ENCODE peak calls at places on chromosomes 1 and 21, in ten cellular contexts. R is fibroblast of lung, B is glutamatergic neuron, F is T-helper 2 cell, S is posterior vena cava, X is M059J, T is MM.1S, G is epithelial cell of esophagus, P is progenitor cell of endocrine pancreas, L is endothelial cell. Q is an unnamed sample.

GRCh38 chr1:15051898-15052528 is 101.5 kb upstream of the TMEM51 start:
- DNase-seq in R (no peak), B (no peak), F (no peak), S (no peak), X (no peak), T (no peak), G (peak; percentile 27), P (no peak), L (no peak), Q (no peak)

GRCh38 chr21:37412603-37413360 is 46.2 kb downstream of the DYRK1A start:
- DNase-seq in R (peak; percentile 58), B (no peak), F (no peak), S (no peak), X (no peak), T (no peak), G (no peak), P (no peak), L (no peak), Q (no peak)

GRCh38 chr1:241531195-241532172 is 694 bp upstream of the KMO start:
- DNase-seq in R (peak; percentile 88), B (no peak), F (no peak), S (no peak), X (peak; percentile 81), T (peak; percentile 90), G (peak; percentile 83), P (no peak), L (no peak), Q (no peak)

GRCh38 chr1:169103002-169103401 is 3.5 kb upstream of the ATP1B1 start:
- DNase-seq in R (no peak), B (no peak), F (no peak), S (no peak), X (no peak), T (no peak), G (no peak), P (no peak), L (no peak), Q (no peak)

GRCh38 chr21:29704719-29705118 is 235.1 kb downstream of the GRIK1 start:
- DNase-seq in R (peak; percentile 32), B (no peak), F (no peak), S (no peak), X (no peak), T (no peak), G (no peak), P (no peak), L (no peak), Q (no peak)

GRCh38 chr1:179366093-179366800 is 476 bp downstream of the AXDND1 start:
- DNase-seq in R (no peak), B (no peak), F (no peak), S (no peak), X (peak; percentile 22), T (peak; percentile 33), G (peak; percentile 14), P (no peak), L (no peak), Q (no peak)

GRCh38 chr1:169113613-169114119 is 7.2 kb downstream of the ATP1B1 start:
- DNase-seq in R (peak; percentile 73), B (no peak), F (no peak), S (no peak), X (peak; percentile 99), T (no peak), G (peak; percentile 93), P (no peak), L (no peak), Q (no peak)

GRCh38 chr1:28246427-28246832 is 10.5 kb downstream of the ATP5IF1 start:
- DNase-seq in R (no peak), B (no peak), F (no peak), S (no peak), X (peak; percentile 31), T (peak; percentile 76), G (peak; percentile 92), P (no peak), L (no peak), Q (no peak)

GRCh38 chr1:43427524-43427923 is 26.2 kb downstream of the HYI start:
- DNase-seq in R (no peak), B (no peak), F (no peak), S (peak; percentile 73), X (no peak), T (no peak), G (no peak), P (no peak), L (no peak), Q (no peak)

GRCh38 chr1:220274122-220274855 is 2.0 kb upstream of the RAB3GAP2 start:
- DNase-seq in R (peak; percentile 65), B (no peak), F (no peak), S (no peak), X (no peak), T (no peak), G (peak; percentile 30), P (no peak), L (no peak), Q (no peak)

GRCh38 chr1:58908539-58909161 is 124.8 kb upstream of the JUN start:
- DNase-seq in R (no peak), B (no peak), F (no peak), S (no peak), X (peak; percentile 44), T (no peak), G (no peak), P (no peak), L (no peak), Q (no peak)

GRCh38 chr1:88221396-88221795 is 462.7 kb upstream of the PKN2 start:
- DNase-seq in R (no peak), B (no peak), F (no peak), S (no peak), X (no peak), T (no peak), G (no peak), P (no peak), L (no peak), Q (no peak)

GRCh38 chr1:39729030-39729429 is 9.7 kb upstream of the PPIE start:
- DNase-seq in R (no peak), B (no peak), F (no peak), S (no peak), X (peak; percentile 37), T (no peak), G (peak; percentile 36), P (no peak), L (no peak), Q (no peak)

GRCh38 chr1:201542166-201543045 is 3.5 kb downstream of the NAV1 start:
- DNase-seq in R (peak; percentile 75), B (no peak), F (no peak), S (no peak), X (peak; percentile 82), T (no peak), G (no peak), P (no peak), L (no peak), Q (no peak)

GRCh38 chr1:2415801-2416208 is 3.4 kb upstream of the PEX10 start:
- DNase-seq in R (no peak), B (no peak), F (no peak), S (no peak), X (no peak), T (peak; percentile 55), G (peak; percentile 57), P (no peak), L (no peak), Q (no peak)

GRCh38 chr1:60880202-60880601 is 202.2 kb upstream of the NFIA start:
- DNase-seq in R (no peak), B (no peak), F (no peak), S (no peak), X (no peak), T (no peak), G (no peak), P (no peak), L (no peak), Q (no peak)

GRCh38 chr1:2135425-2135824 is 59.1 kb downstream of the FAAP20 start:
- DNase-seq in R (peak; percentile 68), B (no peak), F (no peak), S (peak; percentile 96), X (peak; percentile 86), T (no peak), G (peak; percentile 94), P (peak; percentile 46), L (no peak), Q (peak; percentile 86)

GRCh38 chr1:8343464-8344001 is 25.6 kb downstream of the SLC45A1 start:
- DNase-seq in R (peak; percentile 98), B (no peak), F (no peak), S (peak; percentile 95), X (peak; percentile 97), T (no peak), G (peak; percentile 88), P (no peak), L (no peak), Q (no peak)

GRCh38 chr21:43362306-43362927 is 64.5 kb downstream of the SIK1 start:
- DNase-seq in R (peak; percentile 77), B (peak; percentile 79), F (peak; percentile 49), S (peak; percentile 92), X (peak; percentile 14), T (peak; percentile 92), G (peak; percentile 68), P (no peak), L (peak; percentile 46), Q (no peak)

GRCh38 chr1:201346337-201346939 is 31.0 kb downstream of the TNNT2 start:
- DNase-seq in R (peak; percentile 67), B (peak; percentile 38), F (no peak), S (peak; percentile 28), X (peak; percentile 67), T (peak; percentile 27), G (peak; percentile 85), P (peak; percentile 36), L (peak; percentile 69), Q (no peak)

GRCh38 chr1:113759341-113760101 is at the start of gene PHTF1:
- DNase-seq in R (peak; percentile 76), B (peak; percentile 87), F (peak; percentile 20), S (peak; percentile 96), X (peak; percentile 86), T (peak; percentile 63), G (peak; percentile 70), P (peak; percentile 58), L (peak; percentile 82), Q (peak; percentile 76)

GRCh38 chr1:156310962-156311361 is 11.9 kb upstream of the VHLL start:
- DNase-seq in R (peak; percentile 67), B (no peak), F (no peak), S (peak; percentile 74), X (peak; percentile 79), T (no peak), G (peak; percentile 41), P (no peak), L (no peak), Q (no peak)

GRCh38 chr1:210123383-210123782 is 109.2 kb upstream of the SERTAD4 start:
- DNase-seq in R (no peak), B (no peak), F (no peak), S (no peak), X (peak; percentile 18), T (no peak), G (no peak), P (no peak), L (no peak), Q (no peak)

GRCh38 chr1:23691499-23692307 is at the start of gene RPL11:
- DNase-seq in R (peak; percentile 98), B (peak; percentile 86), F (peak; percentile 59), S (peak; percentile 97), X (peak; percentile 94), T (peak; percentile 97), G (peak; percentile 97), P (peak; percentile 77), L (peak; percentile 84), Q (peak; percentile 89)

GRCh38 chr1:151519667-151520066 is 8.5 kb downstream of the CGN start:
- DNase-seq in R (no peak), B (no peak), F (no peak), S (no peak), X (no peak), T (no peak), G (no peak), P (no peak), L (no peak), Q (no peak)

GRCh38 chr1:12272770-12273169 is 42.9 kb downstream of the VPS13D start:
- DNase-seq in R (no peak), B (no peak), F (no peak), S (no peak), X (no peak), T (no peak), G (no peak), P (no peak), L (no peak), Q (no peak)

GRCh38 chr21:43864806-43865470 is at the start of gene AGPAT3:
- DNase-seq in R (no peak), B (no peak), F (no peak), S (peak; percentile 79), X (peak; percentile 16), T (peak; percentile 66), G (no peak), P (no peak), L (no peak), Q (no peak)

GRCh38 chr1:51331206-51332100 is 1.1 kb upstream of the TTC39A start:
- DNase-seq in R (peak; percentile 52), B (peak; percentile 78), F (no peak), S (no peak), X (peak; percentile 77), T (no peak), G (peak; percentile 43), P (no peak), L (no peak), Q (no peak)